ENCODE peak calls at places on chromosome 6, in nine cellular contexts. One of them, this sample, is unnamed.

GRCh38 chr6:56657364-56657763 is 14.7 kb upstream of the DST start:
- DNase-seq in nucleus accumbens: no peak
- DNase-seq in H54: no peak
- DNase-seq in H4: no peak
- DNase-seq in GM13976: no peak
- DNase-seq in mesothelial cell of epicardium: no peak
- DNase-seq in HuH-7.5: no peak
- DNase-seq in activated CD4-positive, alpha-beta T cell treated with anti-CD3 and anti-CD28 coated beads, Interleukin-2, amount 50 U/mL, for 24 hours: no peak
- DNase-seq in prostate gland: no peak
- DNase-seq in this sample: no peak

GRCh38 chr6:162478191-162478642 is 249.3 kb downstream of the PRKN start:
- DNase-seq in nucleus accumbens: no peak
- DNase-seq in H54: no peak
- DNase-seq in H4: no peak
- DNase-seq in GM13976: no peak
- DNase-seq in mesothelial cell of epicardium: no peak
- DNase-seq in HuH-7.5: no peak
- DNase-seq in activated CD4-positive, alpha-beta T cell treated with anti-CD3 and anti-CD28 coated beads, Interleukin-2, amount 50 U/mL, for 24 hours: no peak
- DNase-seq in prostate gland: no peak
- DNase-seq in this sample: no peak

GRCh38 chr6:34940030-34940434 is 51.0 kb downstream of the ANKS1A start:
- DNase-seq in nucleus accumbens: no peak
- DNase-seq in H54: no peak
- DNase-seq in H4: no peak
- DNase-seq in GM13976: no peak
- DNase-seq in mesothelial cell of epicardium: no peak
- DNase-seq in HuH-7.5: peak
- DNase-seq in activated CD4-positive, alpha-beta T cell treated with anti-CD3 and anti-CD28 coated beads, Interleukin-2, amount 50 U/mL, for 24 hours: no peak
- DNase-seq in prostate gland: no peak
- DNase-seq in this sample: no peak

GRCh38 chr6:89321131-89321530 is 6.0 kb upstream of the GABRR2 start:
- DNase-seq in nucleus accumbens: no peak
- DNase-seq in H54: no peak
- DNase-seq in H4: no peak
- DNase-seq in GM13976: no peak
- DNase-seq in mesothelial cell of epicardium: no peak
- DNase-seq in HuH-7.5: no peak
- DNase-seq in activated CD4-positive, alpha-beta T cell treated with anti-CD3 and anti-CD28 coated beads, Interleukin-2, amount 50 U/mL, for 24 hours: no peak
- DNase-seq in prostate gland: no peak
- DNase-seq in this sample: no peak

GRCh38 chr6:129789974-129790373 is 71.1 kb downstream of the TMEM244 start:
- DNase-seq in nucleus accumbens: no peak
- DNase-seq in H54: no peak
- DNase-seq in H4: no peak
- DNase-seq in GM13976: no peak
- DNase-seq in mesothelial cell of epicardium: no peak
- DNase-seq in HuH-7.5: no peak
- DNase-seq in activated CD4-positive, alpha-beta T cell treated with anti-CD3 and anti-CD28 coated beads, Interleukin-2, amount 50 U/mL, for 24 hours: no peak
- DNase-seq in prostate gland: no peak
- DNase-seq in this sample: no peak

GRCh38 chr6:112044856-112045255 is 9.0 kb upstream of the CCN6 start:
- DNase-seq in nucleus accumbens: no peak
- DNase-seq in H54: no peak
- DNase-seq in H4: no peak
- DNase-seq in GM13976: no peak
- DNase-seq in mesothelial cell of epicardium: no peak
- DNase-seq in HuH-7.5: no peak
- DNase-seq in activated CD4-positive, alpha-beta T cell treated with anti-CD3 and anti-CD28 coated beads, Interleukin-2, amount 50 U/mL, for 24 hours: no peak
- DNase-seq in prostate gland: no peak
- DNase-seq in this sample: no peak

GRCh38 chr6:42938428-42938796 is 9.1 kb downstream of the CNPY3 start:
- DNase-seq in nucleus accumbens: no peak
- DNase-seq in H54: no peak
- DNase-seq in H4: no peak
- DNase-seq in GM13976: no peak
- DNase-seq in mesothelial cell of epicardium: no peak
- DNase-seq in HuH-7.5: no peak
- DNase-seq in activated CD4-positive, alpha-beta T cell treated with anti-CD3 and anti-CD28 coated beads, Interleukin-2, amount 50 U/mL, for 24 hours: no peak
- DNase-seq in prostate gland: no peak
- DNase-seq in this sample: no peak

GRCh38 chr6:73803562-73804221 is 107.7 kb downstream of the CD109 start:
- DNase-seq in nucleus accumbens: peak
- DNase-seq in H54: peak
- DNase-seq in H4: peak
- DNase-seq in GM13976: no peak
- DNase-seq in mesothelial cell of epicardium: no peak
- DNase-seq in HuH-7.5: peak
- DNase-seq in activated CD4-positive, alpha-beta T cell treated with anti-CD3 and anti-CD28 coated beads, Interleukin-2, amount 50 U/mL, for 24 hours: no peak
- DNase-seq in prostate gland: no peak
- DNase-seq in this sample: no peak

GRCh38 chr6:111941686-111942330 is 68.6 kb upstream of the FYN start:
- DNase-seq in nucleus accumbens: no peak
- DNase-seq in H54: no peak
- DNase-seq in H4: no peak
- DNase-seq in GM13976: no peak
- DNase-seq in mesothelial cell of epicardium: no peak
- DNase-seq in HuH-7.5: no peak
- DNase-seq in activated CD4-positive, alpha-beta T cell treated with anti-CD3 and anti-CD28 coated beads, Interleukin-2, amount 50 U/mL, for 24 hours: no peak
- DNase-seq in prostate gland: no peak
- DNase-seq in this sample: no peak

GRCh38 chr6:100339574-100340255 is 125.0 kb downstream of the SIM1 start:
- DNase-seq in nucleus accumbens: no peak
- DNase-seq in H54: no peak
- DNase-seq in H4: no peak
- DNase-seq in GM13976: no peak
- DNase-seq in mesothelial cell of epicardium: no peak
- DNase-seq in HuH-7.5: no peak
- DNase-seq in activated CD4-positive, alpha-beta T cell treated with anti-CD3 and anti-CD28 coated beads, Interleukin-2, amount 50 U/mL, for 24 hours: no peak
- DNase-seq in prostate gland: no peak
- DNase-seq in this sample: no peak

GRCh38 chr6:159178847-159179246 is 9.6 kb downstream of the FNDC1 start:
- DNase-seq in nucleus accumbens: no peak
- DNase-seq in H54: no peak
- DNase-seq in H4: no peak
- DNase-seq in GM13976: no peak
- DNase-seq in mesothelial cell of epicardium: no peak
- DNase-seq in HuH-7.5: no peak
- DNase-seq in activated CD4-positive, alpha-beta T cell treated with anti-CD3 and anti-CD28 coated beads, Interleukin-2, amount 50 U/mL, for 24 hours: no peak
- DNase-seq in prostate gland: no peak
- DNase-seq in this sample: no peak

GRCh38 chr6:42756713-42757112 is 10.8 kb upstream of the TBCC start:
- DNase-seq in nucleus accumbens: no peak
- DNase-seq in H54: no peak
- DNase-seq in H4: no peak
- DNase-seq in GM13976: no peak
- DNase-seq in mesothelial cell of epicardium: no peak
- DNase-seq in HuH-7.5: no peak
- DNase-seq in activated CD4-positive, alpha-beta T cell treated with anti-CD3 and anti-CD28 coated beads, Interleukin-2, amount 50 U/mL, for 24 hours: no peak
- DNase-seq in prostate gland: no peak
- DNase-seq in this sample: no peak

GRCh38 chr6:105711216-105711615 is 308.3 kb upstream of the PREP start:
- DNase-seq in nucleus accumbens: no peak
- DNase-seq in H54: no peak
- DNase-seq in H4: no peak
- DNase-seq in GM13976: no peak
- DNase-seq in mesothelial cell of epicardium: no peak
- DNase-seq in HuH-7.5: no peak
- DNase-seq in activated CD4-positive, alpha-beta T cell treated with anti-CD3 and anti-CD28 coated beads, Interleukin-2, amount 50 U/mL, for 24 hours: no peak
- DNase-seq in prostate gland: no peak
- DNase-seq in this sample: no peak

GRCh38 chr6:162409986-162410715 is 317.4 kb downstream of the PRKN start:
- DNase-seq in nucleus accumbens: no peak
- DNase-seq in H54: no peak
- DNase-seq in H4: no peak
- DNase-seq in GM13976: no peak
- DNase-seq in mesothelial cell of epicardium: no peak
- DNase-seq in HuH-7.5: no peak
- DNase-seq in activated CD4-positive, alpha-beta T cell treated with anti-CD3 and anti-CD28 coated beads, Interleukin-2, amount 50 U/mL, for 24 hours: no peak
- DNase-seq in prostate gland: no peak
- DNase-seq in this sample: no peak

GRCh38 chr6:27394073-27394472 is 5.5 kb downstream of the ZNF391 start:
- DNase-seq in nucleus accumbens: no peak
- DNase-seq in H54: no peak
- DNase-seq in H4: no peak
- DNase-seq in GM13976: no peak
- DNase-seq in mesothelial cell of epicardium: no peak
- DNase-seq in HuH-7.5: no peak
- DNase-seq in activated CD4-positive, alpha-beta T cell treated with anti-CD3 and anti-CD28 coated beads, Interleukin-2, amount 50 U/mL, for 24 hours: no peak
- DNase-seq in prostate gland: no peak
- DNase-seq in this sample: no peak

GRCh38 chr6:37758234-37758633 is 60.6 kb upstream of the MDGA1 start:
- DNase-seq in nucleus accumbens: no peak
- DNase-seq in H54: no peak
- DNase-seq in H4: no peak
- DNase-seq in GM13976: no peak
- DNase-seq in mesothelial cell of epicardium: no peak
- DNase-seq in HuH-7.5: no peak
- DNase-seq in activated CD4-positive, alpha-beta T cell treated with anti-CD3 and anti-CD28 coated beads, Interleukin-2, amount 50 U/mL, for 24 hours: no peak
- DNase-seq in prostate gland: no peak
- DNase-seq in this sample: no peak

GRCh38 chr6:143468026-143468425 is 17.4 kb downstream of the PEX3 start:
- DNase-seq in nucleus accumbens: no peak
- DNase-seq in H54: no peak
- DNase-seq in H4: no peak
- DNase-seq in GM13976: no peak
- DNase-seq in mesothelial cell of epicardium: no peak
- DNase-seq in HuH-7.5: no peak
- DNase-seq in activated CD4-positive, alpha-beta T cell treated with anti-CD3 and anti-CD28 coated beads, Interleukin-2, amount 50 U/mL, for 24 hours: no peak
- DNase-seq in prostate gland: no peak
- DNase-seq in this sample: no peak

GRCh38 chr6:37481793-37482192 is 17.9 kb downstream of the CCDC167 start:
- DNase-seq in nucleus accumbens: no peak
- DNase-seq in H54: no peak
- DNase-seq in H4: no peak
- DNase-seq in GM13976: no peak
- DNase-seq in mesothelial cell of epicardium: no peak
- DNase-seq in HuH-7.5: no peak
- DNase-seq in activated CD4-positive, alpha-beta T cell treated with anti-CD3 and anti-CD28 coated beads, Interleukin-2, amount 50 U/mL, for 24 hours: no peak
- DNase-seq in prostate gland: no peak
- DNase-seq in this sample: no peak

GRCh38 chr6:110625883-110626282 is 149.5 kb upstream of the SLC22A16 start:
- DNase-seq in nucleus accumbens: no peak
- DNase-seq in H54: no peak
- DNase-seq in H4: no peak
- DNase-seq in GM13976: no peak
- DNase-seq in mesothelial cell of epicardium: no peak
- DNase-seq in HuH-7.5: no peak
- DNase-seq in activated CD4-positive, alpha-beta T cell treated with anti-CD3 and anti-CD28 coated beads, Interleukin-2, amount 50 U/mL, for 24 hours: no peak
- DNase-seq in prostate gland: no peak
- DNase-seq in this sample: no peak

GRCh38 chr6:42017021-42017643 is 33.2 kb upstream of the TAF8 start:
- DNase-seq in nucleus accumbens: no peak
- DNase-seq in H54: peak
- DNase-seq in H4: peak
- DNase-seq in GM13976: no peak
- DNase-seq in mesothelial cell of epicardium: no peak
- DNase-seq in HuH-7.5: no peak
- DNase-seq in activated CD4-positive, alpha-beta T cell treated with anti-CD3 and anti-CD28 coated beads, Interleukin-2, amount 50 U/mL, for 24 hours: no peak
- DNase-seq in prostate gland: no peak
- DNase-seq in this sample: no peak

GRCh38 chr6:84356907-84357306 is 129.5 kb upstream of the CEP162 start:
- DNase-seq in nucleus accumbens: no peak
- DNase-seq in H54: no peak
- DNase-seq in H4: no peak
- DNase-seq in GM13976: no peak
- DNase-seq in mesothelial cell of epicardium: no peak
- DNase-seq in HuH-7.5: no peak
- DNase-seq in activated CD4-positive, alpha-beta T cell treated with anti-CD3 and anti-CD28 coated beads, Interleukin-2, amount 50 U/mL, for 24 hours: no peak
- DNase-seq in prostate gland: no peak
- DNase-seq in this sample: no peak

This sample was measured in progenitor cell of endocrine pancreas.